ENCODE peak calls at places on chromosomes 4 and X, in seven cellular contexts. U is stomach, H is IMR-90, C is transverse colon, B is upper lobe of left lung, K is A549, S is uterus. T is an unnamed sample. For H3K4me1, the result is how much of the 10 kb centered on the place peaks cover.

GRCh38 chr4:40662962-40663604 is 33.4 kb upstream of the RBM47 start:
- DNase-seq in H (peak), S (no peak), K (no peak), U (no peak), B (peak), C (no peak), T (no peak)

GRCh38 chr4:126123933-126124332 is 809.2 kb downstream of the FAT4 start:
- DNase-seq in S (no peak), H (peak), C (no peak), K (no peak), B (no peak), U (no peak), T (no peak)

GRCh38 chr4:8283631-8284121 is 14.1 kb downstream of the HTRA3 start:
- DNase-seq in H (no peak), S (no peak), B (no peak), U (no peak), K (no peak), C (no peak), T (peak)

GRCh38 chr4:40576651-40577480 is 52.8 kb downstream of the RBM47 start:
- DNase-seq in C (peak), B (peak), H (peak), S (peak), U (peak), K (peak), T (peak)

GRCh38 chrX:134191276-134191675 is 45.7 kb upstream of the CCDC160 start:
- DNase-seq in S (no peak), C (no peak), B (no peak), U (no peak), H (no peak), K (no peak), T (no peak)

GRCh38 chrX:52359614-52360232 is 9.1 kb upstream of the XAGE2 start:
- DNase-seq in K (no peak), H (no peak), U (no peak), S (no peak), B (no peak), C (no peak), T (no peak)

GRCh38 chrX:118807151-118808017 is 16.2 kb upstream of the ZCCHC12 start:
- DNase-seq in H (peak), C (peak), U (peak), S (peak), B (peak), K (peak), T (peak)

GRCh38 chrX:146994163-146994562 is 179.6 kb upstream of the CXorf51A start:
- DNase-seq in U (no peak), H (no peak), S (no peak), C (no peak), K (no peak), B (no peak), T (no peak)

GRCh38 chr4:722851-723360 is 17.3 kb downstream of the PCGF3 start:
- DNase-seq in B (no peak), K (no peak), S (no peak), H (no peak), C (no peak), U (no peak), T (no peak)

GRCh38 chr4:121237069-121237399 is 72.9 kb upstream of the TNIP3 start:
- DNase-seq in H (no peak), U (no peak), B (no peak), K (no peak), S (no peak), C (no peak), T (no peak)

GRCh38 chrX:1389181-1389992 is 2.5 kb downstream of the SLC25A6 start:
- DNase-seq in U (peak), C (no peak), B (peak), K (no peak), S (peak), H (no peak), T (no peak)

GRCh38 chr4:86730310-86730709 is 118.9 kb downstream of the SLC10A6 start:
- DNase-seq in U (no peak), H (no peak), S (no peak), K (no peak), C (no peak), B (no peak), T (no peak)

GRCh38 chr4:142331646-142332045 is 514.5 kb downstream of the INPP4B start:
- DNase-seq in K (no peak), C (no peak), S (no peak), H (peak), B (no peak), U (no peak), T (no peak)

GRCh38 chr4:38568768-38569167 is 95.2 kb upstream of the KLF3 start:
- DNase-seq in C (no peak), U (no peak), B (no peak), S (no peak), H (no peak), K (no peak), T (no peak)

GRCh38 chrX:110086916-110087484 is 84.1 kb downstream of the TMEM164 start:
- DNase-seq in C (no peak), K (peak), S (no peak), U (no peak), H (peak), B (no peak), T (no peak)

GRCh38 chr4:60805500-60806313 is 394.4 kb upstream of the ADGRL3 start:
- DNase-seq in K (no peak), H (peak), B (no peak), U (no peak), S (no peak), C (no peak), T (no peak)

GRCh38 chr4:126799971-126800722 is 832.6 kb upstream of the INTU start:
- DNase-seq in S (no peak), H (peak), U (no peak), K (no peak), B (no peak), C (no peak), T (no peak)

GRCh38 chr4:150960818-150961217 is 54.3 kb downstream of the LRBA start:
- DNase-seq in U (peak), B (peak), K (peak), C (no peak), S (no peak), H (no peak), T (no peak)

GRCh38 chr4:56681158-56681848 is at the start of gene HOPX:
- DNase-seq in C (peak), K (no peak), B (peak), U (peak), S (no peak), H (no peak), T (peak)

GRCh38 chr4:157221895-157222763 is 1.6 kb downstream of the GRIA2 start:
- DNase-seq in K (no peak), B (no peak), C (no peak), U (no peak), H (no peak), S (peak), T (no peak)

GRCh38 chr4:94995684-94996394 is 238.1 kb downstream of the BMPR1B start:
- DNase-seq in H (peak), B (no peak), K (no peak), U (no peak), S (no peak), C (no peak), T (peak)

GRCh38 chr4:144709793-144710525 is 64.0 kb downstream of the HHIP start:
- DNase-seq in H (peak), S (no peak), U (no peak), C (peak), K (peak), B (no peak), T (no peak)

GRCh38 chr4:89221175-89221867 is 86.3 kb downstream of the GPRIN3 start:
- DNase-seq in U (no peak), S (no peak), C (no peak), B (no peak), H (no peak), K (no peak), T (no peak)

GRCh38 chrX:129478516-129478915 is 44.8 kb downstream of the SMARCA1 start:
- DNase-seq in B (no peak), S (no peak), C (no peak), U (no peak), K (no peak), H (peak), T (no peak)

GRCh38 chr4:61532324-61532723 is 332.2 kb downstream of the ADGRL3 start:
- DNase-seq in H (peak), B (no peak), U (no peak), K (no peak), S (no peak), C (no peak), T (no peak)

DNA sequence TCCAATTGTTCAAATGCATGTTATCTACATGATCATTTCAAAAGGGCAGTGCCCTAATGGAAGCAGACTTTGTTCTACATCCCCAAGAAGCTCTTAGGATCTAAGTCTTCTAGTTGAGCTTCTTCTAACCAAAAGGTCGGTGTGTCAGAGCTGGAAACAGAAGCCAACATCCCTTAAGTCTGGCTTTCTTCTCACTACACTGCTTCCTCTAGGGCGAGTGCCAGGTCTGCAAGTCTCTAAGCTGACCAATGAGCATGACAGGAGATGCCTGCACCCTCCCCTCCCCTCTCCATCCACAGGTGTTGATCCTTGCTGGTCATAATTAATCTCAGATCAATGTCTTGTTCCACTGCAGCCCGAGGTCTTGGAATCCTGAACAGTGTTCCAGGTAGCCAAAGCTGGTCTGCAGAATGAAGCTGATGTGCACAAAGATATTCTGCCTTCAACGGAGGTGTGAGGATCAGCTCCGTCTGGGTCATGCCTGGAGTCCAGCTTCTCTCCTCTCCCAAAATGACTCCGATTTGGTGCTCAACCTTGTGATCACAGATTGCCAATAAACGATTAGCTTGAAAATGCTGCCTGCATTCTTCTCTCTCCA is 44.1 kb downstream of the WDR1 start:
- DNase-seq in K (no peak), C (no peak), U (no peak), S (no peak), B (no peak), H (no peak), T (no peak)
- TF ChIP-seq POLR2A in K (no peak), C (no peak), U (no peak), S (no peak), B (no peak), H (no peak), T (no peak)

DNA sequence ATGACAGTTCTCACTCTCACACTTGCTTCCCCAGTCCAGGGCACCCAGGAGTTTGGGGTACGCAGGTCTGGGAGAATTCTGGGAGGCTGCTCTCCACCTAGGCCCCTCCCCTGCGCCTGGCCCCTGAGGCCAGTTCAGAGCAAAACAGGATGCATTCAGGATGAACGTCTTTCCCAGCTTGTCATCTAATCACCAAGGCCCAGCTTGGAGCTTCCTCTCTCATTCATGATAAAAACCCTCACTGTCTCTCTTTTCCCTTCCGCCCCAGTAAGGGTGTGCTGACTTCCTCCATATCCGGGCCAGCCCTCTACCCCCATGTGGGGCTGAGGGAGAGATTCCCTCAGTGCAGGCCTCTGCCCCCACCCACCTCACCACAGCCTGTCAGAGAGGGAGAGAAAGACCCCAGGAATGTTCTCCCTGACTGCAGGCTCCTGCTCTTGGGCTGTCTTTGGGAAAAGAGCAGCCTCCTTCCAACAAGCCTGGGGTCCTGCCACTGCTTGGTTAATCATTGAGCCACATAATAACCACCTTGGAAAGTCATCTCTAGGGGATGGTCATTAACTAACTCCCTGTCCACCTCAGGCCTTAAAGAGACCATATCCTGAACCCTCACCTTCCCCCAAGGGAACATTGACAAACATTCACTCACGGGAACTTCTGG is 50.1 kb downstream of the STARD8 start:
- DNase-seq in B (no peak), U (no peak), C (no peak), S (no peak), K (no peak), H (no peak), T (no peak)
- H3K27ac ChIP-seq in B (peak), U (no peak), C (no peak), S (peak), K (no peak), H (no peak), T (peak)

GRCh38 chr4:6179362-6179761 is 21.0 kb downstream of the JAKMIP1 start:
- DNase-seq in B (no peak), S (no peak), K (no peak), C (peak), U (no peak), H (no peak), T (no peak)

GRCh38 chr4:6184169-6184568 is 16.2 kb downstream of the JAKMIP1 start:
- DNase-seq in K (no peak), U (no peak), C (no peak), S (no peak), H (no peak), B (no peak), T (no peak)

GRCh38 chr4:6183740-6184139 is 16.6 kb downstream of the JAKMIP1 start:
- DNase-seq in C (no peak), S (no peak), H (no peak), K (no peak), U (no peak), B (no peak), T (no peak)

GRCh38 chr4:6180841-6181631 is 19.3 kb downstream of the JAKMIP1 start:
- DNase-seq in H (no peak), U (no peak), B (no peak), K (no peak), C (no peak), S (no peak), T (no peak)

GRCh38 chr4:6182390-6183280 is 17.7 kb downstream of the JAKMIP1 start:
- DNase-seq in S (no peak), C (no peak), H (no peak), U (no peak), K (no peak), B (no peak), T (no peak)
- H3K4me1 ChIP-seq in S (under half), C (under half), H (under half), U (under half), K (under half), B (under half), T (under half)

DNA sequence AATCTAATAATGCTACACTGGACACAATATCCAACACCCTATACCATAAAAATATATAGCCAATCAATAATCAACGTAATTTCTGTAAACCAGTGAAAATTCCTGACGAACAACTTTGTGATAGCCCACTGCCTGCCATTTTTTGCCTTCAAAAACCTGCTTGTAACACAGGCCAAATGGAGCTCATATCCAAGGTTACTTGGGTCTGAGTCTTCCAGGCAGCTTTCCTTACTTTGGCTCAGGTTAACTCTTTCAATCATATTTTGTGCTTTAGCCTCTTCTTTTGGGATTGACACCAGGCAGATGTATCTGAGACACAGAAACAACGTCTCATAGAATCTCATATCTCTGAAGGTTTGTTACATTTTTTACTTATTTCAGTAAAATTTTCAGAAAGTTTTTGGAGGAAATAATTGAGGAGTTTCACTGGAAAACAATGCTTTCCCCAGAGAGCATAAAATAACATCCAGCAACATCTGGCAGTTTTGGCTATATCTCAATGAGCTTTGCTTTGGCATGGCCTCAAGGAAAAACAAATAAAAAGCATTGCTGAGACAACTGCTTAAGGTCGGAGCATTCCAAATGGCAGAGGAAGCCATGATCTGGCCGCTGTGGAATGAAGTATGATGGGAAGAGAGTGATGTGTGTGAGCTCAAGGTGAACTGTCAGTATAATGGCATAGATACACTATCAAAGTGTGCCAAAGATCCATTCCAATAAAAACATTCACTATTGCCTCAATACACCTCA is 162.9 kb upstream of the SPIN4 start:
- DNase-seq in H (peak), K (no peak), U (no peak), B (no peak), C (no peak), S (peak), T (no peak)
- TF ChIP-seq POLR2A in H (no peak), K (no peak), U (no peak), B (no peak), C (no peak), S (no peak), T (no peak)

DNA sequence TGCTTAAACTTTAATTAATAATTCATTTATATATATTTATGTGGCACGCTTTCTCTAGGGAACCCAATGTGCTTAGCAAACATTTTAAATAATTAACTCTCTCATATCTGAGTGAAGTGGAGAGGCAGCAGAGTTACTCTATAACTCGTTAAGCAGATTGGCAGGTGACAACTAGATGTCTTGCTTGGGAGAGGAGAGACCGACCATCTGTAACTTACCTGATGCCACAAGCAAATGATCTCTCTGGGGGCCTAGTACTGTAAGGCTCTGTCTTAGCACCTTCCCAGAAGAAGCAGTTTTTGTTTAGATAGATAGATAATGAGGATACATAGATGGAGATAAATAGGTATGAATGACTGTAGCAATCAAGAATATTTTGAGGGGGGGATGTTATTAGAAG is 11.9 kb upstream of the SEL1L3 start:
- DNase-seq in S (no peak), C (no peak), B (no peak), H (no peak), U (no peak), K (no peak), T (no peak)
- H3K27ac ChIP-seq in S (no peak), C (peak), B (no peak), H (no peak), U (no peak), K (no peak), T (no peak)

GRCh38 chr4:118787844-118788380 is 48.0 kb downstream of the SEC24D start:
- DNase-seq in K (no peak), U (no peak), C (no peak), H (no peak), B (no peak), S (no peak), T (no peak)
- H3K4me1 ChIP-seq in K (under half), U (under half), C (under half), H (under half), B (under half), S (under half), T (under half)

GRCh38 chrX:40465735-40466551 is 114.8 kb upstream of the ATP6AP2 start:
- DNase-seq in U (no peak), S (no peak), H (no peak), K (no peak), B (no peak), C (no peak), T (no peak)
- TF ChIP-seq POLR2A in U (no peak), S (no peak), H (no peak), K (no peak), B (no peak), C (no peak), T (no peak)

DNA sequence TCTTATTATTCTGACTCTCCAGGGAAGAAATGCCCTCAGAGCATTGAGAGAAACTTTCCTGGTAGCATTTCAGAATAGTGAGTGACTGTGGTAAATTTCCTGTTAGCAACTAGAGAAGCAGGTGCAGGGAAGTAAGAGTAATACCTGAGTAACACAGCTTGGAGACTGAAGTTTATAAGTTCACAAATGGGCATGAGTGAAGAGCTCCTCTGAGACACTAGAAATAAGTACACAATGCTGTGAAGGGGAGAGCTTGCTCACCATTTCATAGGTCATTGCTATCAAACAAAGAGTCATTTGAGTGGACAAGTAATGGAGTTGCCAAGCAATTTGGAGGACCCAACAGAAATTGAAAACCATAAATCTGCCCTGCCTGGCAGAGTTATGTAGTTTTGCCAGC is 523.7 kb downstream of the TRAM1L1 start:
- DNase-seq in C (no peak), H (no peak), B (no peak), U (no peak), S (no peak), K (no peak), T (no peak)
- H3K27ac ChIP-seq in C (no peak), H (no peak), B (no peak), U (no peak), S (no peak), K (no peak), T (no peak)

DNA sequence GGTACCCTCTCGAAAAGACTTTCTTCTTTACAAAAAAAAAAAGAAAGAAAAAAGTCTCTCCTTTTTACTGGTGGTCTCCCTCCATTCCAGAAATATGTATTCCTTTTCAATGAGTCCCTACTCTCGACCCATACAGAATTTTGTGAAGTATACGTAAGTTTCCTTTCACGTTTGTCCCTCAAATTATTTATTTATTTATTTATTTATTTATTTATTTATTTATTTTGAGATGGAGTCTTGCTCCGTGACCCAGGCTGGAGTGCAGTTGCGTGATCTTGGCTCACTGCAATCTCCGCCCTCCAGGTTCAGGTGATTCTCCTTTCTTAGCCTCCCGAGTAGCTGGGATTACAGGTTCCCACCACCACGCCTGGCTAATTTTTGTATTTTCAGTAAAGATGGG is 429.2 kb upstream of the AR start:
- DNase-seq in K (no peak), B (no peak), U (no peak), H (no peak), S (no peak), C (no peak), T (no peak)
- H3K4me1 ChIP-seq in K (under half), B (under half), U (under half), H (under half), S (under half), C (under half), T (under half)

GRCh38 chrX:38326086-38326485 is 1.2 kb downstream of the RPGR start:
- DNase-seq in K (no peak), B (no peak), S (no peak), C (no peak), U (no peak), H (no peak), T (no peak)

GRCh38 chrX:38327775-38328081 is 419 bp upstream of the RPGR start:
- DNase-seq in S (no peak), H (no peak), U (no peak), K (no peak), C (no peak), B (no peak), T (no peak)

GRCh38 chrX:38332505-38332904 is 5.2 kb upstream of the RPGR start:
- DNase-seq in H (no peak), U (no peak), B (no peak), S (no peak), C (no peak), K (no peak), T (no peak)

GRCh38 chrX:38327007-38327774 is at the start of gene RPGR:
- DNase-seq in C (peak), H (peak), K (peak), S (peak), U (peak), B (peak), T (peak)
- TF ChIP-seq POLR2A in C (peak), H (peak), K (peak), S (peak), U (no peak), B (no peak), T (no peak)

T was measured in heart left ventricle.